ENCODE peak calls at places on chromosomes 4 and X, in ten cellular contexts. Z, R, I, P, L, U, D, T, K and Q are unnamed samples.

GRCh38 chr4:7138223-7139166 is 53.8 kb upstream of the SORCS2 start:
- DNase-seq in Z (no peak), R (no peak), I (no peak), P (no peak), L (no peak), U (no peak), D (no peak), T (no peak), K (no peak), Q (no peak)

GRCh38 chr4:115360441-115360840 is 247.0 kb upstream of the NDST4 start:
- DNase-seq in Z (no peak), R (no peak), I (no peak), P (no peak), L (no peak), U (no peak), D (no peak), T (no peak), K (no peak), Q (no peak)

GRCh38 chr4:75555294-75556164 is at the start of gene ODAPH:
- DNase-seq in Z (no peak), R (no peak), I (no peak), P (peak; percentile 58), L (peak; percentile 90), U (no peak), D (no peak), T (peak; percentile 90), K (peak; percentile 15), Q (no peak)

GRCh38 chr4:88352062-88352461 is 26.6 kb upstream of the HERC6 start:
- DNase-seq in Z (no peak), R (no peak), I (no peak), P (peak; percentile 16), L (peak; percentile 42), U (peak; percentile 55), D (no peak), T (no peak), K (peak; percentile 9), Q (no peak)

GRCh38 chr4:40212674-40213504 is 16.1 kb downstream of the RHOH start:
- DNase-seq in Z (no peak), R (no peak), I (no peak), P (peak; percentile 20), L (no peak), U (peak; percentile 35), D (no peak), T (no peak), K (no peak), Q (no peak)

GRCh38 chr4:28481565-28481964 is 1620.9 kb downstream of the STIM2 start:
- DNase-seq in Z (no peak), R (no peak), I (no peak), P (no peak), L (peak; percentile 31), U (no peak), D (no peak), T (no peak), K (peak; percentile 26), Q (no peak)

GRCh38 chrX:151754042-151754419 is 19.5 kb downstream of the CNGA2 start:
- DNase-seq in Z (peak; percentile 11), R (no peak), I (peak; percentile 45), P (peak; percentile 8), L (peak; percentile 74), U (peak; percentile 70), D (no peak), T (peak; percentile 10), K (no peak), Q (no peak)

GRCh38 chr4:20283039-20283438 is 31.3 kb downstream of the SLIT2 start:
- DNase-seq in Z (no peak), R (no peak), I (no peak), P (no peak), L (no peak), U (no peak), D (no peak), T (no peak), K (peak; percentile 94), Q (no peak)

GRCh38 chr4:85708468-85708867 is 233.5 kb downstream of the ARHGAP24 start:
- DNase-seq in Z (no peak), R (peak; percentile 8), I (no peak), P (no peak), L (no peak), U (no peak), D (no peak), T (no peak), K (peak; percentile 16), Q (no peak)

GRCh38 chr4:139593091-139593564 is 37.1 kb upstream of the SETD7 start:
- DNase-seq in Z (peak; percentile 67), R (peak; percentile 14), I (no peak), P (peak; percentile 92), L (peak; percentile 61), U (peak; percentile 87), D (no peak), T (no peak), K (peak; percentile 36), Q (no peak)

GRCh38 chr4:73236151-73236550 is 22.4 kb downstream of the ANKRD17 start:
- DNase-seq in Z (no peak), R (no peak), I (no peak), P (no peak), L (no peak), U (no peak), D (no peak), T (no peak), K (no peak), Q (no peak)

GRCh38 chrX:23292979-23293651 is 41.5 kb upstream of the PTCHD1 start:
- DNase-seq in Z (no peak), R (no peak), I (no peak), P (no peak), L (peak; percentile 5), U (no peak), D (no peak), T (peak; percentile 61), K (peak; percentile 3), Q (no peak)

GRCh38 chr4:77818077-77818666 is 996 bp downstream of the CNOT6L start:
- DNase-seq in Z (no peak), R (peak; percentile 73), I (peak; percentile 78), P (peak; percentile 83), L (peak; percentile 81), U (peak; percentile 80), D (peak; percentile 71), T (peak; percentile 61), K (peak; percentile 74), Q (peak; percentile 73)

GRCh38 chrX:135437867-135438733 is 16.4 kb downstream of the SMIM10L2A start:
- DNase-seq in Z (no peak), R (no peak), I (no peak), P (no peak), L (no peak), U (no peak), D (no peak), T (no peak), K (peak; percentile 38), Q (no peak)

GRCh38 chrX:7272301-7272700 is 124.3 kb upstream of the PUDP start:
- DNase-seq in Z (no peak), R (no peak), I (no peak), P (no peak), L (no peak), U (peak; percentile 10), D (no peak), T (no peak), K (no peak), Q (no peak)

GRCh38 chr4:116913451-116913850 is 171.9 kb downstream of the TRAM1L1 start:
- DNase-seq in Z (no peak), R (no peak), I (no peak), P (no peak), L (no peak), U (no peak), D (no peak), T (no peak), K (no peak), Q (no peak)

GRCh38 chr4:40838742-40839141 is 89.0 kb downstream of the NSUN7 start:
- DNase-seq in Z (no peak), R (no peak), I (no peak), P (peak; percentile 6), L (no peak), U (no peak), D (no peak), T (no peak), K (peak; percentile 37), Q (no peak)

GRCh38 chr4:165972747-165973146 is 99.7 kb downstream of the TLL1 start:
- DNase-seq in Z (no peak), R (no peak), I (no peak), P (no peak), L (peak; percentile 93), U (no peak), D (no peak), T (no peak), K (no peak), Q (no peak)
- TF ChIP-seq CTCF in Z (no peak), R (no peak), I (no peak), P (no peak), L (no peak), U (no peak), D (no peak), T (no peak), K (no peak), Q (no peak)

GRCh38 chrX:68599256-68600152 is 48.0 kb upstream of the STARD8 start:
- DNase-seq in Z (no peak), R (no peak), I (no peak), P (peak; percentile 4), L (no peak), U (peak; percentile 21), D (no peak), T (no peak), K (peak; percentile 32), Q (no peak)
- TF ChIP-seq CTCF in Z (peak; percentile 75), R (peak; percentile 67), I (peak; percentile 69), P (peak; percentile 66), L (peak; percentile 36), U (peak; percentile 85), D (no peak), T (peak; percentile 57), K (peak; percentile 42), Q (peak; percentile 8)

DNA sequence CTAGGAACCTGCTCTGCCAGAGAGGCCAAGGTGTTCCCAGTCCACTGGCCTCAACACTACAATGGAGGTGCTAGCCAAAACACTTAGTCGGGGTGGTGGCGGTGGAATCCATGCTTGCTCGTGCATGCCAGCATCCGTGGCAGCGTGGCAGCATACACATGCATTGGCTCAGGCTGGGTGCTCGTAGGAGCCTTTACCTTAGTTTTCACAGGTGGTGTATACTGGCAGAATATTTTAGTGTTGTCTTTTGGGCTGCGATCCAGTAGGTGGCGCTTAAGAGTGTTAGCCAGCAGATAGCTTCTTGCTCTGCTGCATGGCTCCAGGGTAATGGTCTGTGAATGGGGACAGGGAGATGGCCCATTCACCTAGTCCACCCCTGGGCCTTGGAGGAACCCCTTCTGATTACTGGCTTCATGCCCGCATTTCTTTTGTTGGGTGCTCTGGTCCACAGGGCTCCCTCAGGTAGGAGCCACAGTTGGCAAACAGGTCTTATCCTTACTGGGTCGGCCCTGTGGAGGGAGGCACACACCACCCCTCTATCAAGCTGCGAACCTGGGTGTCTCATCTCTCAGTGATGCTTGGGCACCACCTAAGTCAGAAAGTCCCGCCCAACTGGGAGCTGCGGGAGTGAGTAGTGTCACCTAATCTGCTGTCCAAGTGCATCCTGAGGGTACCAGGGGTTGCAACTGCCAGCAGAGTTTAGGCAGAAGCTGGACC is 40.0 kb downstream of the RIPPLY1 start:
- DNase-seq in Z (no peak), R (peak; percentile 33), I (peak; percentile 20), P (peak; percentile 2), L (peak; percentile 14), U (no peak), D (no peak), T (no peak), K (peak; percentile 62), Q (peak; percentile 30)
- TF ChIP-seq CTCF in Z (peak; percentile 17), R (peak; percentile 41), I (peak; percentile 52), P (peak; percentile 32), L (peak; percentile 65), U (peak; percentile 27), D (no peak), T (peak; percentile 48), K (peak; percentile 62), Q (no peak)

DNA sequence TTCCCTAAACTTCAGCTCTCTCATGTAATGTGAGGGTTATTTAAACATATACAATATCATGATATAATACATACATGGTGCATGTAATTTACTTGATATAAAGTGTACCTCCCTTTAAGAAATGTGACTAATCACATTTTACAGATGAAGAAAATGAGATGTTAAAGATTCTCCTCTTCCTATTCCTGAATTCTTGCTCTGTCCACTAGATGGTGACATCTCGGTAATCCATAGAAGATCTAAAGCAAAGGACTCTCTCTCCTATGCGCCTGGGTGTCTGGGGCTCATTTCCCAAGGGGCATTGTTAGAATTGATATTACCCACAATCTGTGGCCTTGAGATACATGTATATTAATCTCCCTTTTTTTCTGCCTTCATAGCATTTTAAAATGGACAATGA is 804.9 kb downstream of the RAB28 start:
- DNase-seq in Z (no peak), R (peak; percentile 14), I (no peak), P (no peak), L (no peak), U (peak; percentile 3), D (no peak), T (no peak), K (peak; percentile 51), Q (no peak)
- TF ChIP-seq CTCF in Z (no peak), R (peak; percentile 28), I (peak; percentile 34), P (no peak), L (peak; percentile 2), U (peak; percentile 39), D (no peak), T (peak; percentile 24), K (peak; percentile 58), Q (no peak)